ENCODE peak calls at places on chromosomes 12 and 14, in five cellular contexts. N is keratinocyte; L is activated CD4-positive, alpha-beta T cell treated with anti-CD3 and anti-CD28 coated beads for 1 hour; J is effector memory CD8-positive, alpha-beta T cell; P is occipital lobe. V is an unnamed sample.

GRCh38 chr14:77003960-77004710 is 24.4 kb downstream of the IRF2BPL start:
- DNase-seq in P (no peak), J (no peak), N (no peak), L (no peak), V (no peak)

GRCh38 chr14:68785817-68786490 is 6.9 kb downstream of the ZFP36L1 start:
- DNase-seq in J (peak), L (peak), N (no peak), P (no peak), V (peak)

GRCh38 chr14:102944448-102945330 is 22.2 kb downstream of the AMN start:
- DNase-seq in P (no peak), L (no peak), J (no peak), N (no peak), V (no peak)

GRCh38 chr14:67435603-67436002 is 23.6 kb upstream of the PLEK2 start:
- DNase-seq in J (no peak), L (no peak), P (no peak), N (no peak), V (no peak)

GRCh38 chr12:106304001-106304421 is 1.5 kb downstream of the TCP11L2 start:
- DNase-seq in J (no peak), P (peak), N (no peak), L (no peak), V (no peak)

GRCh38 chr12:21546721-21547120 is 20.6 kb downstream of the SPX start:
- DNase-seq in J (no peak), N (no peak), L (no peak), P (no peak), V (no peak)

GRCh38 chr12:32211769-32212156 is 105.1 kb downstream of the BICD1 start:
- DNase-seq in J (no peak), L (no peak), N (no peak), P (no peak), V (no peak)

GRCh38 chr14:38749936-38750335 is 353.1 kb downstream of the SEC23A start:
- DNase-seq in N (no peak), P (no peak), L (no peak), J (no peak), V (no peak)

GRCh38 chr14:97976861-97977260 is 1179.7 kb downstream of the VRK1 start:
- DNase-seq in J (no peak), N (no peak), P (no peak), L (no peak), V (no peak)

GRCh38 chr14:89121961-89122675 is 294.9 kb downstream of the FOXN3 start:
- DNase-seq in P (peak), N (no peak), L (no peak), J (no peak), V (no peak)

GRCh38 chr14:88231626-88232025 is 91.4 kb downstream of the KCNK10 start:
- DNase-seq in J (no peak), P (no peak), N (no peak), L (no peak), V (no peak)

GRCh38 chr12:102169922-102170698 is 27.5 kb downstream of the PMCH start:
- DNase-seq in P (no peak), L (no peak), J (no peak), N (no peak), V (no peak)

GRCh38 chr12:10128687-10129086 is 1.3 kb downstream of the CLEC7A start:
- DNase-seq in P (no peak), J (no peak), N (no peak), L (no peak), V (no peak)

GRCh38 chr14:61080591-61081010 is 99.6 kb downstream of the SLC38A6 start:
- DNase-seq in P (no peak), N (no peak), L (no peak), J (no peak), V (no peak)

GRCh38 chr12:99009654-99010296 is 364.7 kb downstream of the APAF1 start:
- DNase-seq in L (no peak), P (no peak), J (no peak), N (no peak), V (no peak)

GRCh38 chr12:14264777-14265176 is 100.7 kb upstream of the ATF7IP start:
- DNase-seq in L (no peak), J (no peak), P (no peak), N (no peak), V (no peak)

GRCh38 chr14:75301666-75302325 is 23.2 kb downstream of the FOS start:
- DNase-seq in J (no peak), L (no peak), P (no peak), N (no peak), V (no peak)

GRCh38 chr12:127145929-127146789 is 1120.8 kb upstream of the TMEM132C start:
- DNase-seq in N (no peak), L (peak), J (peak), P (peak), V (peak)

GRCh38 chr12:66168410-66168809 is 1.4 kb downstream of the TMBIM4 start:
- DNase-seq in P (no peak), J (no peak), L (no peak), N (no peak), V (no peak)

GRCh38 chr12:2346405-2346804 is 293.6 kb downstream of the CACNA1C start:
- DNase-seq in L (no peak), P (no peak), J (no peak), N (no peak), V (no peak)

GRCh38 chr12:64669270-64669842 is 59.1 kb downstream of the RASSF3 start:
- DNase-seq in J (peak), L (peak), N (no peak), P (no peak), V (no peak)

GRCh38 chr14:72463291-72463866 is 430.5 kb downstream of the DPF3 start:
- DNase-seq in L (no peak), N (no peak), J (no peak), P (no peak), V (no peak)

V was measured in esophagus muscularis mucosa.